ENCODE peak calls at places on chromosome 22, in four cellular contexts. I is activated CD8-positive, alpha-beta memory T cell treated with anti-CD3 and anti-CD28 coated beads for 48 hours; H is activated T-cell treated with anti-CD3 and anti-CD28 coated beads, Interleukin-2, amount 50 U/mL, for 72 hours; P is H54. V is an unnamed sample.

GRCh38 chr22:30830907-30831306 is 136.2 kb downstream of the OSBP2 start:
- DNase-seq in H (no peak), I (no peak), P (peak; percentile 30), V (peak; percentile 92)

GRCh38 chr22:24827305-24827704 is 21.3 kb downstream of the SGSM1 start:
- DNase-seq in I (no peak), P (no peak), H (no peak), V (no peak)

GRCh38 chr22:48316245-48316875 is 1511.3 kb downstream of the BRD1 start:
- DNase-seq in P (no peak), I (no peak), H (no peak), V (no peak)

GRCh38 chr22:33922268-33922667 is 2.0 kb upstream of the LARGE1 start:
- DNase-seq in H (peak; percentile 19), I (no peak), P (no peak), V (no peak)

GRCh38 chr22:38481162-38481870 is 13.4 kb downstream of the KDELR3 start:
- DNase-seq in H (no peak), I (no peak), P (no peak), V (no peak)

GRCh38 chr22:39253427-39254070 is 8.8 kb upstream of the PDGFB start:
- DNase-seq in I (no peak), H (peak; percentile 63), P (peak; percentile 80), V (no peak)

GRCh38 chr22:49094858-49095257 is 732.8 kb downstream of the BRD1 start:
- DNase-seq in H (no peak), I (no peak), P (no peak), V (no peak)

GRCh38 chr22:46454910-46455269 is 82.5 kb downstream of the CELSR1 start:
- DNase-seq in P (peak; percentile 61), I (no peak), H (no peak), V (peak; percentile 86)

GRCh38 chr22:27473533-27473932 is 328.0 kb downstream of the MN1 start:
- DNase-seq in H (no peak), I (no peak), P (no peak), V (peak; percentile 85)

GRCh38 chr22:28582806-28583205 is 96.8 kb downstream of the TTC28 start:
- DNase-seq in I (no peak), P (no peak), H (no peak), V (no peak)

GRCh38 chr22:47355388-47355725 is 592.9 kb downstream of the TBC1D22A start:
- DNase-seq in I (no peak), H (no peak), P (no peak), V (no peak)

GRCh38 chr22:38835888-38836301 is 7.9 kb downstream of the NPTXR start:
- DNase-seq in P (peak; percentile 32), I (no peak), H (no peak), V (no peak)

GRCh38 chr22:38097557-38098409 is 12.7 kb downstream of the BAIAP2L2 start:
- DNase-seq in I (no peak), P (no peak), H (no peak), V (peak; percentile 46)

GRCh38 chr22:30211124-30211820 is 35.3 kb downstream of the LIF start:
- DNase-seq in H (no peak), I (no peak), P (no peak), V (no peak)

V was measured in RWPE2.